ENCODE peak calls at places on chromosomes 5 and 9, in nine cellular contexts. One of them, this sample, is unnamed.

GRCh38 chr5:121949885-121950284 is 11.9 kb upstream of the SRFBP1 start:
- DNase-seq in MM.1S: peak; percentile 53
- DNase-seq in SK-N-SH: peak; percentile 66
- DNase-seq in GM23248: peak; percentile 78
- DNase-seq in HCT116: peak; percentile 29
- DNase-seq in GM23338: peak; percentile 63
- DNase-seq in PC-3: peak; percentile 62
- DNase-seq in hepatocyte: peak; percentile 73
- DNase-seq in OCI-LY7: peak; percentile 51
- DNase-seq in this sample: peak; percentile 55

GRCh38 chr9:21070171-21070571 is 7.6 kb downstream of the IFNB1 start:
- DNase-seq in MM.1S: no peak
- DNase-seq in SK-N-SH: no peak
- DNase-seq in GM23248: peak; percentile 95
- DNase-seq in HCT116: peak; percentile 16
- DNase-seq in GM23338: peak; percentile 49
- DNase-seq in PC-3: peak; percentile 74
- DNase-seq in hepatocyte: peak; percentile 76
- DNase-seq in OCI-LY7: no peak
- DNase-seq in this sample: peak; percentile 8

GRCh38 chr5:108420182-108420581 is 38.3 kb upstream of the FBXL17 start:
- DNase-seq in MM.1S: no peak
- DNase-seq in SK-N-SH: no peak
- DNase-seq in GM23248: no peak
- DNase-seq in HCT116: no peak
- DNase-seq in GM23338: no peak
- DNase-seq in PC-3: no peak
- DNase-seq in hepatocyte: no peak
- DNase-seq in OCI-LY7: peak; percentile 2
- DNase-seq in this sample: peak; percentile 7

GRCh38 chr5:8949908-8950307 is 596.0 kb downstream of the SEMA5A start:
- DNase-seq in MM.1S: peak; percentile 17
- DNase-seq in SK-N-SH: no peak
- DNase-seq in GM23248: no peak
- DNase-seq in HCT116: no peak
- DNase-seq in GM23338: no peak
- DNase-seq in PC-3: no peak
- DNase-seq in hepatocyte: no peak
- DNase-seq in OCI-LY7: peak; percentile 78
- DNase-seq in this sample: no peak

GRCh38 chr5:160434022-160434531 is 12.4 kb downstream of the PTTG1 start:
- DNase-seq in MM.1S: no peak
- DNase-seq in SK-N-SH: no peak
- DNase-seq in GM23248: no peak
- DNase-seq in HCT116: no peak
- DNase-seq in GM23338: peak; percentile 46
- DNase-seq in PC-3: no peak
- DNase-seq in hepatocyte: peak; percentile 64
- DNase-seq in OCI-LY7: peak; percentile 71
- DNase-seq in this sample: peak; percentile 79

GRCh38 chr9:124660341-124660801 is 110.7 kb downstream of the NR6A1 start:
- DNase-seq in MM.1S: no peak
- DNase-seq in SK-N-SH: peak; percentile 22
- DNase-seq in GM23248: peak; percentile 72
- DNase-seq in HCT116: no peak
- DNase-seq in GM23338: peak; percentile 25
- DNase-seq in PC-3: peak; percentile 23
- DNase-seq in hepatocyte: peak; percentile 48
- DNase-seq in OCI-LY7: peak; percentile 16
- DNase-seq in this sample: peak; percentile 83

GRCh38 chr9:121725008-121725795 is 73.8 kb downstream of the DAB2IP start:
- DNase-seq in MM.1S: no peak
- DNase-seq in SK-N-SH: no peak
- DNase-seq in GM23248: peak; percentile 100
- DNase-seq in HCT116: no peak
- DNase-seq in GM23338: no peak
- DNase-seq in PC-3: no peak
- DNase-seq in hepatocyte: peak; percentile 66
- DNase-seq in OCI-LY7: no peak
- DNase-seq in this sample: no peak

GRCh38 chr9:108631890-108632289 is 223.9 kb downstream of the ACTL7B start:
- DNase-seq in MM.1S: no peak
- DNase-seq in SK-N-SH: no peak
- DNase-seq in GM23248: no peak
- DNase-seq in HCT116: no peak
- DNase-seq in GM23338: no peak
- DNase-seq in PC-3: no peak
- DNase-seq in hepatocyte: no peak
- DNase-seq in OCI-LY7: no peak
- DNase-seq in this sample: no peak

DNA sequence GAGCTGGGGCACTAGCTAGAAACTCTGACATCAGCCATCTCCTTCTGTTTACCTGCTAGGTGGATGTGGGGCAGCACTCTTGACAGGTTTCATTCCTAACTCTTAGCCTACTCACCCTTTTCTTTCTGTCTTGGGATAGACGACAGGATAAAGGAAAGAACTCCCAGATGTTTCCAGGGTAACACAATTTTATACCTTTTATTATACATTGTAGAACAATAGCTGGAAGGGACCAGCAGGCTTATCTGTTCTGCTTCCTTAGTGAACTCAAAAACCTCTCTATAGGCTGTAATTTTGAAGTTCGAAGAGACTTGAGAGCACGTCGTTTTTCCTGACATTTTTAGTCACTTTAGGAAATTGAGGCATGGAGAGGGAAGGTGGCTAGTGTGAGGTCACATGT is 13.2 kb downstream of the SPTAN1 start:
- DNase-seq in MM.1S: no peak
- DNase-seq in SK-N-SH: no peak
- DNase-seq in GM23248: no peak
- DNase-seq in HCT116: no peak
- DNase-seq in GM23338: no peak
- DNase-seq in PC-3: no peak
- DNase-seq in hepatocyte: no peak
- DNase-seq in OCI-LY7: no peak
- DNase-seq in this sample: no peak
- H3K27ac ChIP-seq in MM.1S: no peak overlapping the region
- H3K27ac ChIP-seq in SK-N-SH: no peak overlapping the region
- H3K27ac ChIP-seq in GM23248: no peak overlapping the region
- H3K27ac ChIP-seq in HCT116: no peak overlapping the region
- H3K27ac ChIP-seq in GM23338: peak overlapping the region; percentile 69
- H3K27ac ChIP-seq in PC-3: no peak overlapping the region
- H3K27ac ChIP-seq in hepatocyte: no peak overlapping the region
- H3K27ac ChIP-seq in OCI-LY7: no peak overlapping the region
- H3K27ac ChIP-seq in this sample: no peak overlapping the region

GRCh38 chr5:68459500-68460139 is 244.1 kb downstream of the PIK3R1 start:
- DNase-seq in MM.1S: no peak
- DNase-seq in SK-N-SH: no peak
- DNase-seq in GM23248: no peak
- DNase-seq in HCT116: no peak
- DNase-seq in GM23338: no peak
- DNase-seq in PC-3: no peak
- DNase-seq in hepatocyte: no peak
- DNase-seq in OCI-LY7: no peak
- DNase-seq in this sample: no peak

GRCh38 chr5:68459093-68459492 is 243.5 kb downstream of the PIK3R1 start:
- DNase-seq in MM.1S: no peak
- DNase-seq in SK-N-SH: no peak
- DNase-seq in GM23248: no peak
- DNase-seq in HCT116: no peak
- DNase-seq in GM23338: no peak
- DNase-seq in PC-3: no peak
- DNase-seq in hepatocyte: no peak
- DNase-seq in OCI-LY7: no peak
- DNase-seq in this sample: no peak

GRCh38 chr5:68456756-68457217 is 241.2 kb downstream of the PIK3R1 start:
- DNase-seq in MM.1S: no peak
- DNase-seq in SK-N-SH: no peak
- DNase-seq in GM23248: peak; percentile 65
- DNase-seq in HCT116: no peak
- DNase-seq in GM23338: no peak
- DNase-seq in PC-3: peak; percentile 71
- DNase-seq in hepatocyte: peak; percentile 76
- DNase-seq in OCI-LY7: no peak
- DNase-seq in this sample: no peak

GRCh38 chr5:68457298-68457697 is 241.7 kb downstream of the PIK3R1 start:
- DNase-seq in MM.1S: no peak
- DNase-seq in SK-N-SH: no peak
- DNase-seq in GM23248: no peak
- DNase-seq in HCT116: no peak
- DNase-seq in GM23338: no peak
- DNase-seq in PC-3: no peak
- DNase-seq in hepatocyte: no peak
- DNase-seq in OCI-LY7: no peak
- DNase-seq in this sample: no peak

DNA sequence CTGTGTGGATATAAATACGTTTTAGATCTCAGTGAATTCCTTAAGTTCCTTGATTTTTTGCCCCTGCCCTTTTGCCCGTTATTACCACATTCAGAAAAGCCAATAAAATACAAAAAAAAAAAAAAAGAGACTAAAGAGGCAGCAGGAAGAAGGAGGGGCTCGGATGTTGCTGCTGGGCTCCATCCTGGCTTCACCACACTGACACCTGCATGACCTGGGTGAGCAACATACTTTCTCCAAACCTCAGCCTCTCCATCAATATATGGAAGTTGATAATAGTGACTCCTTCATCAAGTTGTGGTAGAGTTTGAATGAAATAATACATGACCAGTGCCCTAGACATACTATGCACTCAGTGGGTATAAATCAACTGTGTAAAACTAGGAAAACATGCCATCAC is 242.9 kb downstream of the PIK3R1 start:
- DNase-seq in MM.1S: no peak
- DNase-seq in SK-N-SH: no peak
- DNase-seq in GM23248: no peak
- DNase-seq in HCT116: no peak
- DNase-seq in GM23338: no peak
- DNase-seq in PC-3: no peak
- DNase-seq in hepatocyte: no peak
- DNase-seq in OCI-LY7: no peak
- DNase-seq in this sample: no peak
- TF ChIP-seq EZH2phosphoT487 in MM.1S: no peak
- TF ChIP-seq EZH2phosphoT487 in SK-N-SH: no peak
- TF ChIP-seq EZH2phosphoT487 in GM23248: no peak
- TF ChIP-seq EZH2phosphoT487 in HCT116: no peak
- TF ChIP-seq EZH2phosphoT487 in GM23338: no peak
- TF ChIP-seq EZH2phosphoT487 in PC-3: no peak
- TF ChIP-seq EZH2phosphoT487 in hepatocyte: no peak
- TF ChIP-seq EZH2phosphoT487 in OCI-LY7: no peak
- TF ChIP-seq EZH2phosphoT487 in this sample: no peak

GRCh38 chr5:37552770-37553719 is 173.9 kb downstream of the WDR70 start:
- DNase-seq in MM.1S: no peak
- DNase-seq in SK-N-SH: no peak
- DNase-seq in GM23248: no peak
- DNase-seq in HCT116: no peak
- DNase-seq in GM23338: peak; percentile 13
- DNase-seq in PC-3: peak; percentile 7
- DNase-seq in hepatocyte: peak; percentile 29
- DNase-seq in OCI-LY7: no peak
- DNase-seq in this sample: no peak

GRCh38 chr5:37557734-37558293 is 178.7 kb downstream of the WDR70 start:
- DNase-seq in MM.1S: peak; percentile 15
- DNase-seq in SK-N-SH: no peak
- DNase-seq in GM23248: no peak
- DNase-seq in HCT116: no peak
- DNase-seq in GM23338: no peak
- DNase-seq in PC-3: no peak
- DNase-seq in hepatocyte: no peak
- DNase-seq in OCI-LY7: no peak
- DNase-seq in this sample: no peak

GRCh38 chr5:37554403-37554739 is 175.3 kb downstream of the WDR70 start:
- DNase-seq in MM.1S: no peak
- DNase-seq in SK-N-SH: no peak
- DNase-seq in GM23248: no peak
- DNase-seq in HCT116: no peak
- DNase-seq in GM23338: no peak
- DNase-seq in PC-3: no peak
- DNase-seq in hepatocyte: no peak
- DNase-seq in OCI-LY7: no peak
- DNase-seq in this sample: no peak

GRCh38 chr5:37554938-37555337 is 175.8 kb downstream of the WDR70 start:
- DNase-seq in MM.1S: peak; percentile 28
- DNase-seq in SK-N-SH: peak; percentile 14
- DNase-seq in GM23248: no peak
- DNase-seq in HCT116: no peak
- DNase-seq in GM23338: peak; percentile 71
- DNase-seq in PC-3: peak; percentile 64
- DNase-seq in hepatocyte: no peak
- DNase-seq in OCI-LY7: peak; percentile 31
- DNase-seq in this sample: peak; percentile 41

DNA sequence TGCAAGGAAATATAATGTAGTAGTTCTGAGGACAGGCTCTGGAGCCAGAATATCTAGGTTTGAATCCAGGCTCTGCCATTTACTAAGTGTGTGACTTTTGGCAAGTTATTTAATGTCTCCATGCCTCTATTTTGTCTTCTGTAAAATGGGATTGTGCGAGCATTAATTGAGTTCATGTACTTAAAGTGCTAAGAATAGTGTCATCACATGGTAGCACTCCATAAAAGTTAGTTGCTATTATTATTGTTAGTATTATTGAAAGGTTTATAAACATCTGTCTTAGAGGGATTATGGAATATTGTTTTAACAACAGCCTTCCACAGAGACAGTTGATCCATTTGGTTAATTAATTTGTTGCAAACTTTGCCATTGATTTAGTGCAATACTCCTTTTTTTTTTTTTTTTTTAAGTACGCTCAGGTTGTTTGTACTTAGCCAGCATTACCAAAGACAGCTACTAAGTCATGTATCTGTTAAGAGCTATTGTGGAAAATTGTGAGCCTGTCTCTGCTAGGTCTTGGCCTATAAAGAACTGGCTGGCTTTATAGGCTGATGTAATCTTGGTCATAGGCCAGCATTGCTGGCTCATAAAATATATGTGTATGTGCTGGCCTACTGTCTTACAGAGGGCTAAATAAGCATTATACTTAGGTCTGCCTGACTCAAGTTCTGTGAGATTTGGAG is 174.7 kb downstream of the WDR70 start:
- DNase-seq in MM.1S: no peak
- DNase-seq in SK-N-SH: no peak
- DNase-seq in GM23248: peak; percentile 59
- DNase-seq in HCT116: no peak
- DNase-seq in GM23338: no peak
- DNase-seq in PC-3: peak; percentile 72
- DNase-seq in hepatocyte: peak; percentile 41
- DNase-seq in OCI-LY7: no peak
- DNase-seq in this sample: no peak
- H3K4me3 ChIP-seq in MM.1S: no peak overlapping the region
- H3K4me3 ChIP-seq in SK-N-SH: no peak overlapping the region
- H3K4me3 ChIP-seq in GM23248: no peak overlapping the region
- H3K4me3 ChIP-seq in HCT116: no peak overlapping the region
- H3K4me3 ChIP-seq in GM23338: no peak overlapping the region
- H3K4me3 ChIP-seq in PC-3: no peak overlapping the region
- H3K4me3 ChIP-seq in hepatocyte: no peak overlapping the region
- H3K4me3 ChIP-seq in OCI-LY7: no peak overlapping the region
- H3K4me3 ChIP-seq in this sample: no peak overlapping the region

DNA sequence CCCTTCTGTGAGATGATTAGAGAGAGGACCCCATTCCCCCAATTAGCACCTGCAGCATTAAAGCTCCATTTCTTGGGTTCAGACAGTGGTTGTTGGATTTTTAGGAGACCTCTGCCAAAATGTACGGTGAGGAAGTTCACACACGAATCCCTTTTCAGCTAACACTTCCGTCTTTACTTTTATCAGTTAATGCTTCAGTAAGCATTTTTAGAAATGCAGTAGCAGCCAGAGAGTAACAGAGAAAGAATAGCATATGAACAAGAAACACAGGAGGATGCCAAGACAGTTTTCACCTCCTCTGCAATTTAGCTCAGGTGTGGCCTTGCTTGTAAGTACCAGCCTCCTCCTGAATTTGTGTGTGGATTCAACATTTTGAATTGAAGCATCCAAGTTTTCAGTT is 312.9 kb downstream of the ISL1 start:
- DNase-seq in MM.1S: no peak
- DNase-seq in SK-N-SH: no peak
- DNase-seq in GM23248: no peak
- DNase-seq in HCT116: no peak
- DNase-seq in GM23338: no peak
- DNase-seq in PC-3: no peak
- DNase-seq in hepatocyte: no peak
- DNase-seq in OCI-LY7: no peak
- DNase-seq in this sample: no peak
- H3K27ac ChIP-seq in MM.1S: no peak overlapping the region
- H3K27ac ChIP-seq in SK-N-SH: no peak overlapping the region
- H3K27ac ChIP-seq in GM23248: no peak overlapping the region
- H3K27ac ChIP-seq in HCT116: no peak overlapping the region
- H3K27ac ChIP-seq in GM23338: no peak overlapping the region
- H3K27ac ChIP-seq in PC-3: no peak overlapping the region
- H3K27ac ChIP-seq in hepatocyte: no peak overlapping the region
- H3K27ac ChIP-seq in OCI-LY7: no peak overlapping the region
- H3K27ac ChIP-seq in this sample: no peak overlapping the region

This sample was measured in neural progenitor cell.